ENCODE peak calls at places on chromosome 16, in seven cellular contexts. A, U, F, V, M, S and T are unnamed samples.

GRCh38 chr16:56620311-56620897 is 5.2 kb upstream of the MT1E start:
- DNase-seq in U (no peak), A (no peak), S (no peak), M (no peak), V (no peak), F (no peak), T (no peak)

GRCh38 chr16:14186007-14186953 is 115.2 kb downstream of the MRTFB start:
- DNase-seq in U (no peak), F (no peak), S (no peak), M (peak), A (no peak), V (peak), T (peak)

GRCh38 chr16:19929062-19929511 is 44.4 kb upstream of the GPRC5B start:
- DNase-seq in M (no peak), F (no peak), U (no peak), V (no peak), S (no peak), A (no peak), T (no peak)

GRCh38 chr16:14013571-14014283 is 57.4 kb upstream of the MRTFB start:
- DNase-seq in M (peak), U (no peak), A (no peak), F (no peak), V (peak), S (no peak), T (no peak)

GRCh38 chr16:88936008-88936912 is 40.7 kb downstream of the CBFA2T3 start:
- DNase-seq in U (no peak), F (no peak), S (peak), V (no peak), A (no peak), M (no peak), T (no peak)

GRCh38 chr16:69601250-69601649 is 35.5 kb downstream of the NFAT5 start:
- DNase-seq in V (no peak), F (no peak), S (no peak), M (no peak), A (no peak), U (no peak), T (no peak)

GRCh38 chr16:84588991-84589390 is 28.9 kb downstream of the COTL1 start:
- DNase-seq in U (no peak), V (no peak), A (no peak), M (no peak), S (no peak), F (no peak), T (no peak)

GRCh38 chr16:53905028-53905427 is 201.1 kb downstream of the FTO start:
- DNase-seq in F (no peak), M (no peak), V (no peak), A (no peak), S (no peak), U (no peak), T (no peak)

GRCh38 chr16:85416267-85417109 is 196.6 kb upstream of the GSE1 start:
- DNase-seq in M (peak), S (peak), V (peak), U (peak), A (peak), F (peak), T (peak)

GRCh38 chr16:3054965-3055733 is 8.8 kb downstream of the MMP25 start:
- DNase-seq in F (no peak), S (peak), U (no peak), M (no peak), V (no peak), A (no peak), T (no peak)